ENCODE peak calls at places on chromosomes 11 and 22, in six cellular contexts. One of them, this sample, is unnamed.

GRCh38 chr11:33445761-33446161 is 188.6 kb downstream of the HIPK3 start:
- DNase-seq in activated T-helper 1 cell treated with anti-CD3 and anti-CD28 coated beads, Interleukin-12 subunit alpha, Interleukin-12 subunit beta, Interleukin-2, Interleukin-4 antibody, amounts not matched to agents 30 ng/mL and 10 ng/mL and 1 ng/mL, durations not matched to agents 14 hours and 24 hours and 36 hours: no peak
- DNase-seq in sciatic nerve: no peak
- DNase-seq in M059J: peak
- DNase-seq in stimulated activated CD8-positive, alpha-beta memory T cell treated with anti-CD3 and anti-CD28 coated beads, Interleukin-7, amount 100 ng/mL, for 1 hour: no peak
- DNase-seq in AG10803: peak
- DNase-seq in this sample: no peak

GRCh38 chr11:115606223-115607220 is 102.3 kb upstream of the CADM1 start:
- DNase-seq in activated T-helper 1 cell treated with anti-CD3 and anti-CD28 coated beads, Interleukin-12 subunit alpha, Interleukin-12 subunit beta, Interleukin-2, Interleukin-4 antibody, amounts not matched to agents 30 ng/mL and 10 ng/mL and 1 ng/mL, durations not matched to agents 14 hours and 24 hours and 36 hours: no peak
- DNase-seq in sciatic nerve: no peak
- DNase-seq in M059J: peak
- DNase-seq in stimulated activated CD8-positive, alpha-beta memory T cell treated with anti-CD3 and anti-CD28 coated beads, Interleukin-7, amount 100 ng/mL, for 1 hour: no peak
- DNase-seq in AG10803: peak
- DNase-seq in this sample: no peak

GRCh38 chr11:126268361-126268707 is 361 bp downstream of the SRPRA start:
- DNase-seq in activated T-helper 1 cell treated with anti-CD3 and anti-CD28 coated beads, Interleukin-12 subunit alpha, Interleukin-12 subunit beta, Interleukin-2, Interleukin-4 antibody, amounts not matched to agents 30 ng/mL and 10 ng/mL and 1 ng/mL, durations not matched to agents 14 hours and 24 hours and 36 hours: no peak
- DNase-seq in sciatic nerve: no peak
- DNase-seq in M059J: no peak
- DNase-seq in stimulated activated CD8-positive, alpha-beta memory T cell treated with anti-CD3 and anti-CD28 coated beads, Interleukin-7, amount 100 ng/mL, for 1 hour: no peak
- DNase-seq in AG10803: no peak
- DNase-seq in this sample: no peak

GRCh38 chr22:23774922-23775436 is 2.3 kb downstream of the MMP11 start:
- DNase-seq in activated T-helper 1 cell treated with anti-CD3 and anti-CD28 coated beads, Interleukin-12 subunit alpha, Interleukin-12 subunit beta, Interleukin-2, Interleukin-4 antibody, amounts not matched to agents 30 ng/mL and 10 ng/mL and 1 ng/mL, durations not matched to agents 14 hours and 24 hours and 36 hours: no peak
- DNase-seq in sciatic nerve: no peak
- DNase-seq in M059J: peak
- DNase-seq in stimulated activated CD8-positive, alpha-beta memory T cell treated with anti-CD3 and anti-CD28 coated beads, Interleukin-7, amount 100 ng/mL, for 1 hour: no peak
- DNase-seq in AG10803: peak
- DNase-seq in this sample: no peak

GRCh38 chr11:74446445-74446844 is 20.9 kb downstream of the KCNE3 start:
- DNase-seq in activated T-helper 1 cell treated with anti-CD3 and anti-CD28 coated beads, Interleukin-12 subunit alpha, Interleukin-12 subunit beta, Interleukin-2, Interleukin-4 antibody, amounts not matched to agents 30 ng/mL and 10 ng/mL and 1 ng/mL, durations not matched to agents 14 hours and 24 hours and 36 hours: no peak
- DNase-seq in sciatic nerve: no peak
- DNase-seq in M059J: no peak
- DNase-seq in stimulated activated CD8-positive, alpha-beta memory T cell treated with anti-CD3 and anti-CD28 coated beads, Interleukin-7, amount 100 ng/mL, for 1 hour: no peak
- DNase-seq in AG10803: peak
- DNase-seq in this sample: no peak

GRCh38 chr11:128190312-128190711 is 397.0 kb downstream of the ETS1 start:
- DNase-seq in activated T-helper 1 cell treated with anti-CD3 and anti-CD28 coated beads, Interleukin-12 subunit alpha, Interleukin-12 subunit beta, Interleukin-2, Interleukin-4 antibody, amounts not matched to agents 30 ng/mL and 10 ng/mL and 1 ng/mL, durations not matched to agents 14 hours and 24 hours and 36 hours: no peak
- DNase-seq in sciatic nerve: no peak
- DNase-seq in M059J: no peak
- DNase-seq in stimulated activated CD8-positive, alpha-beta memory T cell treated with anti-CD3 and anti-CD28 coated beads, Interleukin-7, amount 100 ng/mL, for 1 hour: no peak
- DNase-seq in AG10803: no peak
- DNase-seq in this sample: no peak

GRCh38 chr11:44453871-44454270 is 111.6 kb upstream of the CD82 start:
- DNase-seq in activated T-helper 1 cell treated with anti-CD3 and anti-CD28 coated beads, Interleukin-12 subunit alpha, Interleukin-12 subunit beta, Interleukin-2, Interleukin-4 antibody, amounts not matched to agents 30 ng/mL and 10 ng/mL and 1 ng/mL, durations not matched to agents 14 hours and 24 hours and 36 hours: no peak
- DNase-seq in sciatic nerve: no peak
- DNase-seq in M059J: no peak
- DNase-seq in stimulated activated CD8-positive, alpha-beta memory T cell treated with anti-CD3 and anti-CD28 coated beads, Interleukin-7, amount 100 ng/mL, for 1 hour: no peak
- DNase-seq in AG10803: no peak
- DNase-seq in this sample: no peak

GRCh38 chr11:63837719-63838118 is 1.2 kb upstream of the MARK2 start:
- DNase-seq in activated T-helper 1 cell treated with anti-CD3 and anti-CD28 coated beads, Interleukin-12 subunit alpha, Interleukin-12 subunit beta, Interleukin-2, Interleukin-4 antibody, amounts not matched to agents 30 ng/mL and 10 ng/mL and 1 ng/mL, durations not matched to agents 14 hours and 24 hours and 36 hours: no peak
- DNase-seq in sciatic nerve: no peak
- DNase-seq in M059J: no peak
- DNase-seq in stimulated activated CD8-positive, alpha-beta memory T cell treated with anti-CD3 and anti-CD28 coated beads, Interleukin-7, amount 100 ng/mL, for 1 hour: no peak
- DNase-seq in AG10803: no peak
- DNase-seq in this sample: no peak

GRCh38 chr11:61162092-61162935 is 1.1 kb upstream of the VPS37C start:
- DNase-seq in activated T-helper 1 cell treated with anti-CD3 and anti-CD28 coated beads, Interleukin-12 subunit alpha, Interleukin-12 subunit beta, Interleukin-2, Interleukin-4 antibody, amounts not matched to agents 30 ng/mL and 10 ng/mL and 1 ng/mL, durations not matched to agents 14 hours and 24 hours and 36 hours: no peak
- DNase-seq in sciatic nerve: peak
- DNase-seq in M059J: peak
- DNase-seq in stimulated activated CD8-positive, alpha-beta memory T cell treated with anti-CD3 and anti-CD28 coated beads, Interleukin-7, amount 100 ng/mL, for 1 hour: no peak
- DNase-seq in AG10803: no peak
- DNase-seq in this sample: no peak

GRCh38 chr11:40797981-40798380 is 661.5 kb downstream of the LRRC4C start:
- DNase-seq in activated T-helper 1 cell treated with anti-CD3 and anti-CD28 coated beads, Interleukin-12 subunit alpha, Interleukin-12 subunit beta, Interleukin-2, Interleukin-4 antibody, amounts not matched to agents 30 ng/mL and 10 ng/mL and 1 ng/mL, durations not matched to agents 14 hours and 24 hours and 36 hours: no peak
- DNase-seq in sciatic nerve: no peak
- DNase-seq in M059J: peak
- DNase-seq in stimulated activated CD8-positive, alpha-beta memory T cell treated with anti-CD3 and anti-CD28 coated beads, Interleukin-7, amount 100 ng/mL, for 1 hour: no peak
- DNase-seq in AG10803: no peak
- DNase-seq in this sample: no peak

GRCh38 chr11:72776844-72777754 is 16.7 kb downstream of the STARD10 start:
- DNase-seq in activated T-helper 1 cell treated with anti-CD3 and anti-CD28 coated beads, Interleukin-12 subunit alpha, Interleukin-12 subunit beta, Interleukin-2, Interleukin-4 antibody, amounts not matched to agents 30 ng/mL and 10 ng/mL and 1 ng/mL, durations not matched to agents 14 hours and 24 hours and 36 hours: no peak
- DNase-seq in sciatic nerve: no peak
- DNase-seq in M059J: no peak
- DNase-seq in stimulated activated CD8-positive, alpha-beta memory T cell treated with anti-CD3 and anti-CD28 coated beads, Interleukin-7, amount 100 ng/mL, for 1 hour: no peak
- DNase-seq in AG10803: no peak
- DNase-seq in this sample: no peak

GRCh38 chr22:20027966-20028854 is 7.3 kb downstream of the TANGO2 start:
- DNase-seq in activated T-helper 1 cell treated with anti-CD3 and anti-CD28 coated beads, Interleukin-12 subunit alpha, Interleukin-12 subunit beta, Interleukin-2, Interleukin-4 antibody, amounts not matched to agents 30 ng/mL and 10 ng/mL and 1 ng/mL, durations not matched to agents 14 hours and 24 hours and 36 hours: no peak
- DNase-seq in sciatic nerve: no peak
- DNase-seq in M059J: no peak
- DNase-seq in stimulated activated CD8-positive, alpha-beta memory T cell treated with anti-CD3 and anti-CD28 coated beads, Interleukin-7, amount 100 ng/mL, for 1 hour: no peak
- DNase-seq in AG10803: no peak
- DNase-seq in this sample: no peak

This sample was measured in brain pericyte.